ENCODE peak calls at places on chromosomes 12 and 14, in eight cellular contexts. T is psoas muscle, D is fibroblast of the aortic adventitia, H is transverse colon, K is hepatocyte, Z is NCI-H1105 treated with DMSO at 0.1 percent for 48 hours, X is smooth muscle cell of the brain vasculature, N is GM13977. O is an unnamed sample.

GRCh38 chr14:19930617-19931016 is at the start of gene OR4K1:
- DNase-seq in T (no peak), D (no peak), H (no peak), K (no peak), Z (no peak), X (no peak), N (no peak), O (no peak)

GRCh38 chr12:27213304-27213703 is 30.8 kb upstream of the STK38L start:
- DNase-seq in T (no peak), D (no peak), H (no peak), K (no peak), Z (no peak), X (no peak), N (no peak), O (no peak)

GRCh38 chr12:110846615-110847566 is at the start of gene CCDC63:
- DNase-seq in T (peak; percentile 49), D (peak; percentile 16), H (peak; percentile 60), K (peak; percentile 79), Z (no peak), X (no peak), N (peak; percentile 60), O (no peak)

GRCh38 chr12:78181544-78182162 is 351.0 kb downstream of the NAV3 start:
- DNase-seq in T (no peak), D (peak; percentile 58), H (peak; percentile 8), K (peak; percentile 49), Z (peak; percentile 63), X (no peak), N (no peak), O (no peak)

GRCh38 chr12:8080131-8080530 is 1.9 kb upstream of the NECAP1 start:
- DNase-seq in T (no peak), D (no peak), H (no peak), K (no peak), Z (no peak), X (no peak), N (no peak), O (no peak)

GRCh38 chr14:102363182-102363952 is 626 bp downstream of the TECPR2 start:
- DNase-seq in T (peak; percentile 67), D (peak; percentile 27), H (peak; percentile 40), K (peak; percentile 63), Z (peak; percentile 21), X (peak; percentile 3), N (no peak), O (no peak)

GRCh38 chr12:88579572-88579940 is 715 bp downstream of the KITLG start:
- DNase-seq in T (peak; percentile 47), D (no peak), H (peak; percentile 56), K (peak; percentile 54), Z (peak; percentile 55), X (no peak), N (peak; percentile 9), O (no peak)

GRCh38 chr12:3432868-3433267 is 58.1 kb upstream of the PRMT8 start:
- DNase-seq in T (no peak), D (no peak), H (no peak), K (no peak), Z (no peak), X (no peak), N (no peak), O (no peak)